ENCODE peak calls at places on chromosome 22, in four cellular contexts. One of them, this sample, is unnamed.

GRCh38 chr22:36577019-36577418 is 48.1 kb upstream of the EIF3D start:
- DNase-seq in AG10803: peak; percentile 97
- DNase-seq in endodermal cell: peak; percentile 29
- DNase-seq in transverse colon: no peak
- DNase-seq in this sample: peak; percentile 70

GRCh38 chr22:21952586-21953571 is at the start of gene PPM1F:
- DNase-seq in transverse colon: peak; percentile 90
- DNase-seq in endodermal cell: peak; percentile 95
- DNase-seq in AG10803: peak; percentile 55
- DNase-seq in this sample: no peak

GRCh38 chr22:45612451-45612901 is 59.2 kb upstream of the ATXN10 start:
- DNase-seq in AG10803: peak; percentile 81
- DNase-seq in transverse colon: no peak
- DNase-seq in endodermal cell: no peak
- DNase-seq in this sample: peak; percentile 25

GRCh38 chr22:42277988-42278776 is 7.7 kb upstream of the TCF20 start:
- DNase-seq in endodermal cell: peak; percentile 71
- DNase-seq in AG10803: no peak
- DNase-seq in transverse colon: no peak
- DNase-seq in this sample: no peak

GRCh38 chr22:44954113-44954512 is 55.7 kb downstream of the PHF21B start:
- DNase-seq in transverse colon: no peak
- DNase-seq in endodermal cell: no peak
- DNase-seq in AG10803: no peak
- DNase-seq in this sample: no peak

GRCh38 chr22:38240734-38241252 is 32.0 kb downstream of the TMEM184B start:
- DNase-seq in AG10803: peak; percentile 85
- DNase-seq in transverse colon: peak; percentile 59
- DNase-seq in endodermal cell: peak; percentile 93
- DNase-seq in this sample: peak; percentile 46

GRCh38 chr22:49582171-49582570 is 245.5 kb downstream of the BRD1 start:
- DNase-seq in transverse colon: peak; percentile 4
- DNase-seq in AG10803: no peak
- DNase-seq in endodermal cell: no peak
- DNase-seq in this sample: no peak

GRCh38 chr22:43173976-43174720 is 12.8 kb downstream of the TTLL12 start:
- DNase-seq in endodermal cell: no peak
- DNase-seq in transverse colon: no peak
- DNase-seq in AG10803: no peak
- DNase-seq in this sample: no peak

GRCh38 chr22:37015587-37015878 is 3.7 kb downstream of the TST start:
- DNase-seq in transverse colon: peak; percentile 45
- DNase-seq in AG10803: no peak
- DNase-seq in endodermal cell: no peak
- DNase-seq in this sample: no peak

GRCh38 chr22:48979482-48979881 is 848.2 kb downstream of the BRD1 start:
- DNase-seq in AG10803: no peak
- DNase-seq in transverse colon: no peak
- DNase-seq in endodermal cell: peak; percentile 86
- DNase-seq in this sample: no peak

GRCh38 chr22:22111267-22111751 is 128.7 kb upstream of the TOP3B start:
- DNase-seq in transverse colon: no peak
- DNase-seq in endodermal cell: peak; percentile 51
- DNase-seq in AG10803: peak; percentile 49
- DNase-seq in this sample: peak; percentile 9

GRCh38 chr22:43077121-43077877 is 11.9 kb downstream of the TTLL1 start:
- DNase-seq in AG10803: no peak
- DNase-seq in transverse colon: peak; percentile 19
- DNase-seq in endodermal cell: no peak
- DNase-seq in this sample: no peak

GRCh38 chr22:42364641-42365336 is 67.4 kb downstream of the NFAM1 start:
- DNase-seq in AG10803: peak; percentile 31
- DNase-seq in transverse colon: no peak
- DNase-seq in endodermal cell: no peak
- DNase-seq in this sample: peak; percentile 73

GRCh38 chr22:44531487-44531886 is 33.5 kb upstream of the RTL6 start:
- DNase-seq in endodermal cell: no peak
- DNase-seq in AG10803: peak; percentile 13
- DNase-seq in transverse colon: no peak
- DNase-seq in this sample: no peak

GRCh38 chr22:31509041-31509440 is 12.7 kb downstream of the SFI1 start:
- DNase-seq in transverse colon: no peak
- DNase-seq in AG10803: no peak
- DNase-seq in endodermal cell: no peak
- DNase-seq in this sample: no peak

GRCh38 chr22:31504282-31504681 is 7.9 kb downstream of the SFI1 start:
- DNase-seq in transverse colon: no peak
- DNase-seq in endodermal cell: no peak
- DNase-seq in AG10803: peak; percentile 60
- DNase-seq in this sample: no peak

GRCh38 chr22:31508536-31508935 is 12.2 kb downstream of the SFI1 start:
- DNase-seq in AG10803: no peak
- DNase-seq in endodermal cell: no peak
- DNase-seq in transverse colon: no peak
- DNase-seq in this sample: no peak
- H3K4me3 ChIP-seq in AG10803: no peak overlapping the region
- H3K4me3 ChIP-seq in endodermal cell: no peak overlapping the region
- H3K4me3 ChIP-seq in transverse colon: no peak overlapping the region
- H3K4me3 ChIP-seq in this sample: no peak overlapping the region

GRCh38 chr22:41197046-41197807 is 7.9 kb upstream of the L3MBTL2 start:
- DNase-seq in AG10803: peak; percentile 27
- DNase-seq in transverse colon: peak; percentile 88
- DNase-seq in endodermal cell: peak; percentile 93
- DNase-seq in this sample: no peak
- TF ChIP-seq CTCF in AG10803: no peak
- TF ChIP-seq CTCF in transverse colon: peak; percentile 13
- TF ChIP-seq CTCF in endodermal cell: no peak
- TF ChIP-seq CTCF in this sample: no peak

GRCh38 chr22:46611189-46611588 is 9.0 kb upstream of the GRAMD4 start:
- DNase-seq in transverse colon: no peak
- DNase-seq in AG10803: no peak
- DNase-seq in endodermal cell: no peak
- DNase-seq in this sample: no peak

GRCh38 chr22:46613606-46613997 is 6.6 kb upstream of the GRAMD4 start:
- DNase-seq in endodermal cell: peak; percentile 61
- DNase-seq in transverse colon: peak; percentile 40
- DNase-seq in AG10803: no peak
- DNase-seq in this sample: no peak

GRCh38 chr22:46612904-46613605 is 7.1 kb upstream of the GRAMD4 start:
- DNase-seq in endodermal cell: no peak
- DNase-seq in transverse colon: peak; percentile 69
- DNase-seq in AG10803: no peak
- DNase-seq in this sample: no peak

GRCh38 chr22:46612341-46612903 is 7.8 kb upstream of the GRAMD4 start:
- DNase-seq in endodermal cell: no peak
- DNase-seq in transverse colon: no peak
- DNase-seq in AG10803: no peak
- DNase-seq in this sample: no peak

DNA sequence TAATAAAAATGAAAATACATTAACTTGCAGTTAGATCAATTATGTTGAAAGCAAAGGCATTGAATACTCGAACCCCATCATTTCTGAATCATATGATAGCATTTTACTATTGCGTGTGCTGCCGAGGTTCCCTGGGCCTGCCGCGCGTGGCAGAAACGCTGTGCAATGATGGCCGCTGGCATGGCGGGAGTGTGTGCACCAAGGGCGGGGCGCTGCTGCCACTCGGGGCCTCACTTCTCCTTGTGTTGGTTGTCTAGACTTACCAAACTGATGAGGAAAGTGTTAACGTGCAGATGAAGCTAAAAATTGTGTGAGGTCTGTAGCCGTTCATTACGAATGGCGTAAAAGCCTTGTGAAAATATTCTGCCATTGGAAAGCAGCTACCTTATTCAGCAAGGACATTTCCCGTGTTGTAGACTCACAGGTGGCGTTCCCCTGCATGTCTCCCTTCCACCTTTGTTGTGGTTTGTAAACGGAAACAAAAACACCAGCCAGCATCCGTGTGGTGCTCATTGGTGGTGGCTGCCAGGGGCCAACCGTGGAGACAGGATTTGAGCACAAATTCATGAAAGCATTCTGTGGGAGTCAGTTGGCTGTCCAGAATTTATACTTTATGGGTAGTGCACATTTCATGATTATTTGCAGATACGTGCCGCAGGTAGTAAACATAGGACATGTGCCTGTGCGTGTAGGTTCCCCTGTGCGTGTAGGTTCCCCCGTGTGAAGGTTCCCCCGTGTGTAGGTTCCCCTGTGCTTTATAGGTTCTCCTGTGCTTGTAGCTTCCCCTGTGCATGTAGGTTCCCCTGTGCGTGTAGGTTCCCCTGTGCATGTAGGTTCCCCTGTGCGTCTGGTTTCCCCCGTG is 5.9 kb upstream of the GRAMD4 start:
- DNase-seq in endodermal cell: no peak
- DNase-seq in transverse colon: peak; percentile 55
- DNase-seq in AG10803: no peak
- DNase-seq in this sample: no peak
- H3K4me3 ChIP-seq in endodermal cell: no peak overlapping the region
- H3K4me3 ChIP-seq in transverse colon: peak overlapping the region; percentile 9
- H3K4me3 ChIP-seq in AG10803: no peak overlapping the region
- H3K4me3 ChIP-seq in this sample: no peak overlapping the region

GRCh38 chr22:25839755-25840154 is 97.8 kb downstream of the MYO18B start:
- DNase-seq in endodermal cell: no peak
- DNase-seq in transverse colon: no peak
- DNase-seq in AG10803: no peak
- DNase-seq in this sample: no peak
- TF ChIP-seq CTCF in endodermal cell: no peak
- TF ChIP-seq CTCF in transverse colon: no peak
- TF ChIP-seq CTCF in AG10803: no peak
- TF ChIP-seq CTCF in this sample: no peak

DNA sequence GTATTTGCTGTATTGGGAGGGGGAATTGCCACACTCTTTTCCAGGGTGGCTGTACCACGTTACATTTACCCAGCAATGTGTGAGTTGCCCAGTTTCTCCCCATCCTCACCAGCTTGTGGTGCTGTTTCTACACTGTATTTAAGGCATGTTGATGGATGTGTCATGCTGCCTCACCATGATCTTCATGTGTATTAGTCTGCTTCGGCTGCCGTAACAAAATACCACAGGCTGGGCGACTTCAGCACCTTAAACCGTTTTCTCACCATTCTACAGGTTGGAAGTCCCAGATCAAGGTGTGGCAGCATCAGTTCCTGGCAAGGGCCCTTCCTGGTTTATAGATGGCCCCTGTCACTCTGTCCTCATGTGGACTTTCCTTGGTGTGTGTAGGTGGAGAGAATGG is 169.7 kb downstream of the IGLL1 start:
- DNase-seq in transverse colon: no peak
- DNase-seq in AG10803: no peak
- DNase-seq in endodermal cell: no peak
- DNase-seq in this sample: no peak
- H3K4me3 ChIP-seq in transverse colon: no peak overlapping the region
- H3K4me3 ChIP-seq in AG10803: no peak overlapping the region
- H3K4me3 ChIP-seq in endodermal cell: no peak overlapping the region
- H3K4me3 ChIP-seq in this sample: no peak overlapping the region

GRCh38 chr22:24875862-24876506 is 70.0 kb downstream of the SGSM1 start:
- DNase-seq in endodermal cell: peak; percentile 92
- DNase-seq in AG10803: no peak
- DNase-seq in transverse colon: no peak
- DNase-seq in this sample: no peak
- TF ChIP-seq CTCF in endodermal cell: no peak
- TF ChIP-seq CTCF in AG10803: no peak
- TF ChIP-seq CTCF in transverse colon: no peak
- TF ChIP-seq CTCF in this sample: no peak

DNA sequence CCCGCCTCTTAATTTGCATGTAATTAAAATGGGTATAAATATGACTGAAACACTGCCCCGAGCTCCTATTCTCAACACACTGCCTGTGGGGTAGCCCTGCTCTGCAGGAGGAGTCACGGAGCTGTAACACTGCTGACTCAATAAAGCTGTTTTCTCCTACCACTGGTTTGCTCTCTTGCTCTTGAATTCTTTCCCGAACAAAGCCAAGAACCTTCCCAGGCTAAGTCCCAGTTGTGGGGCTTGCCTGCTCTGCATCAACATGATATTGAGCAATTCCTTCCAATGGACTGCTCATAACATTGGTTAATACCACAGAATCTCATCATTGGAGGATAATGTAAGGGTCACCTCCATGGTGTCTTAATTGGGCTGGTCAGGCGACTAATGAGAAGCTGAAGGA is 114.4 kb downstream of the FBXO7 start:
- DNase-seq in transverse colon: no peak
- DNase-seq in AG10803: peak; percentile 46
- DNase-seq in endodermal cell: no peak
- DNase-seq in this sample: no peak
- H3K4me3 ChIP-seq in transverse colon: no peak overlapping the region
- H3K4me3 ChIP-seq in AG10803: no peak overlapping the region
- H3K4me3 ChIP-seq in endodermal cell: no peak overlapping the region
- H3K4me3 ChIP-seq in this sample: no peak overlapping the region

GRCh38 chr22:20268289-20268349 is at the start of gene RTN4R:
- DNase-seq in AG10803: no peak
- DNase-seq in transverse colon: no peak
- DNase-seq in endodermal cell: no peak
- DNase-seq in this sample: no peak

GRCh38 chr22:20264614-20265452 is 3.3 kb downstream of the RTN4R start:
- DNase-seq in AG10803: no peak
- DNase-seq in transverse colon: no peak
- DNase-seq in endodermal cell: no peak
- DNase-seq in this sample: no peak

GRCh38 chr22:20268350-20269012 is 363 bp upstream of the RTN4R start:
- DNase-seq in endodermal cell: peak; percentile 89
- DNase-seq in AG10803: peak; percentile 30
- DNase-seq in transverse colon: peak; percentile 68
- DNase-seq in this sample: no peak

GRCh38 chr22:20271114-20271994 is 3.2 kb upstream of the RTN4R start:
- DNase-seq in AG10803: peak; percentile 12
- DNase-seq in transverse colon: no peak
- DNase-seq in endodermal cell: no peak
- DNase-seq in this sample: no peak

DNA sequence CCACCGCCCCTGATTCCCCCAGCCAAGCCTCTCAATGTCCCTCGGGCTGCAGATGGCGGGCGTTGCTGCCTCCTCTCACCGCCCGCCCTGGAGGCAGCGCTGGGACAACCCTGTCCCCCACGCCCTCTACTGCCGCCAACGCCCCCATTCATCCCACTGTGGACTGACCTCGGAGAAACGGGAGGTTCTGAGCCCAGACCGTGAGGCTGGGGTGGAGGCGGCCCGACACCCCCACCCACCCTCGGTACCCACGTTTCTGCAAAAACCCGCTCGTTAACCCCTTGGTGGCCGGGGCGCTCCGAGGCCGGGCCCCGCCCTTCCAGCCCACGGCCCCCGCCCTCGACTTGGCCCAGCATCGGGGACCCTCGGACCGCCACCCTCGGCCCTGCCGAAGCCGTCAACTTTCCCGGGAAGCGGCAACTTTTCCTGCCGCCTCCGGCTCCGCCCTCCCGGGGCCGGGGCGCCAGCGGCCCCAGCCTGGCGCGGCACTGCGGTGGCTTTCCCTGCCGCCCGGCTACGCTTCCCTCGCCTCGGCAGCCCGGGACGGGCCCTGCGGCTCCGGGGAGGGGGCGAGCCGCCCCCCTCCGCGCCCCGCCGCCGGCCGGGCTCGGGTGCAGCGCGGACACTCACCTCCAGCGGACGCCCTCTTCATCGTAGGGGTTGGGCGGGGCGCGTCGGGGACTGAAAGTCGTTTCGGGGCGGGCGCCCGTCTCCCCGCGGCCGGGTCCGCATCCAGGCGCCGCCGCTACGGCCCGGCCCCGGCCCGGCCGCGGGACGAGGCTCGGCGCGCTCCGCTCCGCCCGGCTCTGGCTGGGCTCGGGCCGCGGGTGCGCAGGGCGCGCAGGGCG is 453 bp downstream of the RTN4R start:
- DNase-seq in AG10803: no peak
- DNase-seq in transverse colon: peak; percentile 31
- DNase-seq in endodermal cell: peak; percentile 71
- DNase-seq in this sample: no peak
- TF ChIP-seq CTCF in AG10803: no peak
- TF ChIP-seq CTCF in transverse colon: no peak
- TF ChIP-seq CTCF in endodermal cell: peak; percentile 31
- TF ChIP-seq CTCF in this sample: no peak